ENCODE peak calls at places on chromosomes 11 and 22, in four cellular contexts. One of them, this sample, is unnamed. For H3K4me1, the result is how much of the 10 kb centered on the place peaks cover.

GRCh38 chr11:91435694-91436375 is 788.8 kb upstream of the FAT3 start:
- DNase-seq in cardiac muscle cell: no peak
- DNase-seq in body of pancreas: no peak
- DNase-seq in H9: no peak
- DNase-seq in this sample: no peak

GRCh38 chr11:111327908-111328624 is 29.7 kb downstream of the POU2AF3 start:
- DNase-seq in cardiac muscle cell: peak
- DNase-seq in body of pancreas: peak
- DNase-seq in H9: peak
- DNase-seq in this sample: no peak

GRCh38 chr22:38272373-38273134 is at the start of gene TMEM184B:
- DNase-seq in cardiac muscle cell: peak
- DNase-seq in body of pancreas: peak
- DNase-seq in H9: peak
- DNase-seq in this sample: peak

GRCh38 chr11:75492181-75492820 is 33.4 kb downstream of the GDPD5 start:
- DNase-seq in cardiac muscle cell: no peak
- DNase-seq in body of pancreas: no peak
- DNase-seq in H9: peak
- DNase-seq in this sample: no peak

GRCh38 chr11:63880031-63880841 is 36.7 kb downstream of the RCOR2 start:
- DNase-seq in cardiac muscle cell: no peak
- DNase-seq in body of pancreas: no peak
- DNase-seq in H9: no peak
- DNase-seq in this sample: no peak

GRCh38 chr11:1158681-1159525 is 1.1 kb downstream of the MUC5AC start:
- DNase-seq in cardiac muscle cell: no peak
- DNase-seq in body of pancreas: no peak
- DNase-seq in H9: peak
- DNase-seq in this sample: no peak

GRCh38 chr11:115561116-115561515 is 56.9 kb upstream of the CADM1 start:
- DNase-seq in cardiac muscle cell: no peak
- DNase-seq in body of pancreas: no peak
- DNase-seq in H9: no peak
- DNase-seq in this sample: no peak

GRCh38 chr11:60018058-60018457 is 1.1 kb downstream of the OOSP4B start:
- DNase-seq in cardiac muscle cell: no peak
- DNase-seq in body of pancreas: no peak
- DNase-seq in H9: no peak
- DNase-seq in this sample: no peak

GRCh38 chr11:124075492-124075840 is 34.3 kb upstream of the OR10G7 start:
- DNase-seq in cardiac muscle cell: no peak
- DNase-seq in body of pancreas: no peak
- DNase-seq in H9: no peak
- DNase-seq in this sample: no peak

GRCh38 chr22:49937758-49938564 is 19.5 kb downstream of the CRELD2 start:
- DNase-seq in cardiac muscle cell: no peak
- DNase-seq in body of pancreas: peak
- DNase-seq in H9: no peak
- DNase-seq in this sample: peak

GRCh38 chr11:121563003-121563402 is 110.2 kb upstream of the SORL1-AS1 start:
- DNase-seq in cardiac muscle cell: no peak
- DNase-seq in body of pancreas: no peak
- DNase-seq in H9: no peak
- DNase-seq in this sample: no peak

GRCh38 chr22:36461665-36462474 is 19.6 kb downstream of the TXN2 start:
- DNase-seq in cardiac muscle cell: peak
- DNase-seq in body of pancreas: peak
- DNase-seq in H9: peak
- DNase-seq in this sample: no peak

GRCh38 chr22:30596886-30597285 is 5.2 kb upstream of the PES1 start:
- DNase-seq in cardiac muscle cell: no peak
- DNase-seq in body of pancreas: no peak
- DNase-seq in H9: peak
- DNase-seq in this sample: no peak

GRCh38 chr11:2883717-2884423 is 1.7 kb downstream of the CDKN1C start:
- DNase-seq in cardiac muscle cell: peak
- DNase-seq in body of pancreas: no peak
- DNase-seq in H9: no peak
- DNase-seq in this sample: peak

GRCh38 chr11:117720061-117720511 is 76.9 kb downstream of the DSCAML1 start:
- DNase-seq in cardiac muscle cell: peak
- DNase-seq in body of pancreas: no peak
- DNase-seq in H9: peak
- DNase-seq in this sample: no peak

GRCh38 chr11:73661035-73661628 is 14.8 kb downstream of the PLEKHB1 start:
- DNase-seq in cardiac muscle cell: peak
- DNase-seq in body of pancreas: peak
- DNase-seq in H9: peak
- DNase-seq in this sample: peak

GRCh38 chr11:18540207-18541009 is 13.7 kb upstream of the TSG101 start:
- DNase-seq in cardiac muscle cell: peak
- DNase-seq in body of pancreas: no peak
- DNase-seq in H9: no peak
- DNase-seq in this sample: peak

GRCh38 chr11:103601230-103601846 is 435.1 kb upstream of the DDI1 start:
- DNase-seq in cardiac muscle cell: peak
- DNase-seq in body of pancreas: peak
- DNase-seq in H9: peak
- DNase-seq in this sample: peak

GRCh38 chr11:45253640-45254039 is 32.5 kb downstream of the SYT13 start:
- DNase-seq in cardiac muscle cell: no peak
- DNase-seq in body of pancreas: no peak
- DNase-seq in H9: no peak
- DNase-seq in this sample: no peak

GRCh38 chr11:62069374-62069773 is 54.4 kb upstream of the INCENP start:
- DNase-seq in cardiac muscle cell: no peak
- DNase-seq in body of pancreas: no peak
- DNase-seq in H9: no peak
- DNase-seq in this sample: no peak

GRCh38 chr22:50251472-50252054 is 498 bp upstream of the HDAC10 start:
- DNase-seq in cardiac muscle cell: no peak
- DNase-seq in body of pancreas: no peak
- DNase-seq in H9: no peak
- DNase-seq in this sample: no peak

GRCh38 chr11:121372671-121373429 is 79.3 kb upstream of the SORL1 start:
- DNase-seq in cardiac muscle cell: no peak
- DNase-seq in body of pancreas: no peak
- DNase-seq in H9: peak
- DNase-seq in this sample: peak

GRCh38 chr11:60915250-60915914 is 1.4 kb downstream of the TMEM109 start:
- DNase-seq in cardiac muscle cell: peak
- DNase-seq in body of pancreas: peak
- DNase-seq in H9: peak
- DNase-seq in this sample: peak

GRCh38 chr22:35540600-35541253 is at the start of gene RASD2:
- DNase-seq in cardiac muscle cell: peak
- DNase-seq in body of pancreas: peak
- DNase-seq in H9: peak
- DNase-seq in this sample: peak

GRCh38 chr11:113906038-113906437 is 1.4 kb downstream of the HTR3B start:
- DNase-seq in cardiac muscle cell: peak
- DNase-seq in body of pancreas: peak
- DNase-seq in H9: peak
- DNase-seq in this sample: no peak

GRCh38 chr11:57638811-57639320 is 10.8 kb downstream of the YPEL4 start:
- DNase-seq in cardiac muscle cell: peak
- DNase-seq in body of pancreas: no peak
- DNase-seq in H9: no peak
- DNase-seq in this sample: no peak

GRCh38 chr11:19632435-19632834 is 80.2 kb upstream of the NAV2 start:
- DNase-seq in cardiac muscle cell: no peak
- DNase-seq in body of pancreas: no peak
- DNase-seq in H9: no peak
- DNase-seq in this sample: no peak

GRCh38 chr11:15412054-15412453 is 297.3 kb downstream of the INSC start:
- DNase-seq in cardiac muscle cell: no peak
- DNase-seq in body of pancreas: no peak
- DNase-seq in H9: no peak
- DNase-seq in this sample: no peak

GRCh38 chr11:78424334-78425270 is 7.0 kb upstream of the GAB2 start:
- DNase-seq in cardiac muscle cell: no peak
- DNase-seq in body of pancreas: peak
- DNase-seq in H9: no peak
- DNase-seq in this sample: peak

GRCh38 chr11:103870821-103871309 is 165.6 kb upstream of the DDI1 start:
- DNase-seq in cardiac muscle cell: no peak
- DNase-seq in body of pancreas: peak
- DNase-seq in H9: no peak
- DNase-seq in this sample: no peak

GRCh38 chr11:5600374-5600851 is 4.0 kb downstream of the TRIM6 start:
- DNase-seq in cardiac muscle cell: peak
- DNase-seq in body of pancreas: peak
- DNase-seq in H9: peak
- DNase-seq in this sample: peak

GRCh38 chr22:34972498-34972897 is 93.5 kb upstream of the ISX start:
- DNase-seq in cardiac muscle cell: no peak
- DNase-seq in body of pancreas: no peak
- DNase-seq in H9: peak
- DNase-seq in this sample: no peak

GRCh38 chr22:20031732-20032406 is 11.0 kb downstream of the TANGO2 start:
- DNase-seq in cardiac muscle cell: no peak
- DNase-seq in body of pancreas: no peak
- DNase-seq in H9: peak
- DNase-seq in this sample: no peak
- TF ChIP-seq CTCF in cardiac muscle cell: no peak
- TF ChIP-seq CTCF in body of pancreas: no peak
- TF ChIP-seq CTCF in H9: no peak
- TF ChIP-seq CTCF in this sample: no peak

DNA sequence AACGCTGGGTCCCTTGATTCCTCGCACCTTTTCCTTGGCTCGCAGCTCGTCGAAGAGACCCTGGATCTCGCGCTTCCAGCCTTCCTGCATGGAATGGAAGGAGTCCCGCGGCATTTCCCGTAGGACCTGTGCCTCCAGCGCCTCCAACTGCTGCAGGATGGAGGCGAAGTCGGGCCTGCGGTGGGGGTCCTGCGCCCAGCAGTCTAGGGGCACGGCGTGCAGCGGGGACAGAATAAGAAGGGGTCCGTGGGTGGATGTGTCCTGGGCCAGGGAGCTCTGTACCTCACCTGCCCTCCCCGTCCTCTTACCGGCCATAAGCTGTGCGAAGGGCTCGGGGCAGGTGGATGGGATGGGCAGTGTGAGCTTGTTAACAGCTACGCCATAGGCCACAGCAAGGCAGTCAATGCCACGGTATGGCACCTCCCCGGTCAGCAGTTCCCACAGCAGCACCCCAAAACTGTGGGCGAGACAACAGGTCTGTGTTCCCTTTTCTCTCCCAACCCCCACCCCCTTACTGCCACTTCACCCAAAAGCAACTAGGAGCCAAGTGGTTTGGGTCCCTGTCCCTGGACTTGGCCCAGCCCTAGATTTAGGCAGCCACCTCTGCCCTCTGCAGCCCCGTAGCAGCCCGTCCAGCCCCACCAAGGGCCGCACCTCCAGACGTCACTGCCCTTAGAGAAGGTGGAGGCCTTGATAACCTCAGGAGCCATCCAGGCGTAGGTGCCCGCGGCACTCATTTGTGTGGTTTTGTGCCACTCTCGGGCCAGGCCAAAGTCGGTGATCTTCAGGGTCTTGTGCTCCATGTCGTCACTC is 6.2 kb downstream of the MAP3K11 start:
- DNase-seq in cardiac muscle cell: no peak
- DNase-seq in body of pancreas: no peak
- DNase-seq in H9: no peak
- DNase-seq in this sample: no peak
- H3K4me1 ChIP-seq in cardiac muscle cell: under half
- H3K4me1 ChIP-seq in body of pancreas: under half
- H3K4me1 ChIP-seq in H9: under half
- H3K4me1 ChIP-seq in this sample: under half

GRCh38 chr22:24419480-24419860 is 7.9 kb upstream of the ADORA2A start:
- DNase-seq in cardiac muscle cell: no peak
- DNase-seq in body of pancreas: no peak
- DNase-seq in H9: no peak
- DNase-seq in this sample: no peak

GRCh38 chr22:24421428-24421931 is 5.9 kb upstream of the ADORA2A start:
- DNase-seq in cardiac muscle cell: no peak
- DNase-seq in body of pancreas: no peak
- DNase-seq in H9: peak
- DNase-seq in this sample: peak

GRCh38 chr22:24420072-24420976 is 7.1 kb upstream of the ADORA2A start:
- DNase-seq in cardiac muscle cell: no peak
- DNase-seq in body of pancreas: no peak
- DNase-seq in H9: no peak
- DNase-seq in this sample: no peak

GRCh38 chr22:24422078-24422665 is 5.2 kb upstream of the ADORA2A start:
- DNase-seq in cardiac muscle cell: no peak
- DNase-seq in body of pancreas: no peak
- DNase-seq in H9: no peak
- DNase-seq in this sample: no peak

GRCh38 chr22:24420977-24421343 is 6.4 kb upstream of the ADORA2A start:
- DNase-seq in cardiac muscle cell: no peak
- DNase-seq in body of pancreas: no peak
- DNase-seq in H9: no peak
- DNase-seq in this sample: no peak
- TF ChIP-seq CTCF in cardiac muscle cell: no peak
- TF ChIP-seq CTCF in body of pancreas: no peak
- TF ChIP-seq CTCF in H9: no peak
- TF ChIP-seq CTCF in this sample: no peak

GRCh38 chr22:39935622-39936021 is 24.6 kb upstream of the TMA7B start:
- DNase-seq in cardiac muscle cell: no peak
- DNase-seq in body of pancreas: no peak
- DNase-seq in H9: no peak
- DNase-seq in this sample: no peak
- H3K4me1 ChIP-seq in cardiac muscle cell: under half
- H3K4me1 ChIP-seq in body of pancreas: under half
- H3K4me1 ChIP-seq in H9: under half
- H3K4me1 ChIP-seq in this sample: under half

GRCh38 chr11:94802501-94802900 is 34.3 kb downstream of the AMOTL1 start:
- DNase-seq in cardiac muscle cell: no peak
- DNase-seq in body of pancreas: no peak
- DNase-seq in H9: no peak
- DNase-seq in this sample: no peak

GRCh38 chr11:94803491-94803890 is 35.3 kb downstream of the AMOTL1 start:
- DNase-seq in cardiac muscle cell: no peak
- DNase-seq in body of pancreas: no peak
- DNase-seq in H9: no peak
- DNase-seq in this sample: no peak

GRCh38 chr11:94799726-94800125 is 31.6 kb downstream of the AMOTL1 start:
- DNase-seq in cardiac muscle cell: no peak
- DNase-seq in body of pancreas: no peak
- DNase-seq in H9: no peak
- DNase-seq in this sample: no peak

GRCh38 chr11:94801866-94802460 is 33.8 kb downstream of the AMOTL1 start:
- DNase-seq in cardiac muscle cell: no peak
- DNase-seq in body of pancreas: no peak
- DNase-seq in H9: no peak
- DNase-seq in this sample: no peak

DNA sequence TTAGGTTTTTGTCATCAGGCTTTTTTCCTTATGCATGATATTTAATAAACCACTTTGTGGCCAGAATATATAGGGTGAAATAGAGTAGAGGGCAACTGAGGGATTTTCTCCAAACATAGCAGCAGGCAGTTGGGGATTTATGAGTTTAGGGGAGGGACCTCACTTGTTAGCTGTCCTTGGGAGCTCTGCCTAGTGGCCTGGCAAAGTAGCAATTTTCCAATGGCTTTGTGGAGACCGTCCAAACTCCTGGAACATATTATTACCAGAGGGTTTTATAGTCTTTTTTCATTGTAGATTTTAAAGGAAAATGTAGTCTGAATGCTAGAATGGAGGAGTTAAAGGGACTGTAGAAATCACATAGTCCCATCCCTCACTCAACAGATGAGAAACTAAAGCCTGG is 32.2 kb downstream of the AMOTL1 start:
- DNase-seq in cardiac muscle cell: no peak
- DNase-seq in body of pancreas: peak
- DNase-seq in H9: no peak
- DNase-seq in this sample: no peak
- TF ChIP-seq CTCF in cardiac muscle cell: no peak
- TF ChIP-seq CTCF in body of pancreas: no peak
- TF ChIP-seq CTCF in H9: no peak
- TF ChIP-seq CTCF in this sample: no peak

This sample was measured in MM.1S.